ENCODE peak calls at places on chromosomes 12 and 14, in five cellular contexts. V, K, Y, C and O are unnamed samples.

GRCh38 chr12:46559311-46559710 is 186.7 kb upstream of the SLC38A2 start:
- DNase-seq in Y (peak; percentile 80), V (no peak), K (no peak), C (no peak), O (no peak)

GRCh38 chr12:121388421-121388981 is 11.4 kb upstream of the RNF34 start:
- DNase-seq in V (no peak), Y (peak; percentile 43), K (no peak), C (no peak), O (peak; percentile 59)

GRCh38 chr14:91882369-91882768 is 15.0 kb upstream of the TC2N start:
- DNase-seq in Y (no peak), V (no peak), K (no peak), C (no peak), O (no peak)

GRCh38 chr14:58864751-58865519 is 227.2 kb downstream of the DACT1 start:
- DNase-seq in V (no peak), K (no peak), Y (peak; percentile 73), C (no peak), O (no peak)

GRCh38 chr12:29438752-29439408 is 57.9 kb upstream of the ERGIC2 start:
- DNase-seq in V (no peak), Y (no peak), K (no peak), C (no peak), O (no peak)

GRCh38 chr14:71206766-71207371 is 299.6 kb downstream of the PCNX1 start:
- DNase-seq in C (peak; percentile 35), V (no peak), Y (peak; percentile 79), K (no peak), O (peak; percentile 57)

GRCh38 chr12:29350080-29350479 is 30.9 kb downstream of the ERGIC2 start:
- DNase-seq in Y (peak; percentile 67), C (no peak), K (no peak), V (no peak), O (peak; percentile 6)

GRCh38 chr12:1773937-1774655 is 46.3 kb upstream of the LRTM2 start:
- DNase-seq in Y (no peak), K (no peak), V (no peak), C (no peak), O (no peak)

GRCh38 chr12:122104844-122105243 is 26.3 kb downstream of the MLXIP start:
- DNase-seq in K (no peak), C (no peak), Y (no peak), V (no peak), O (no peak)

GRCh38 chr12:63276537-63277365 is 125.8 kb upstream of the AVPR1A start:
- DNase-seq in K (peak; percentile 1), C (peak; percentile 50), V (no peak), Y (no peak), O (peak; percentile 30)

GRCh38 chr14:106286697-106287290 is 760.4 kb downstream of the TMEM121 start:
- DNase-seq in K (peak; percentile 17), Y (no peak), C (no peak), V (no peak), O (no peak)

GRCh38 chr12:79451365-79451764 is 239.4 kb downstream of the PAWR start:
- DNase-seq in Y (no peak), K (no peak), C (no peak), V (no peak), O (no peak)

GRCh38 chr14:104431351-104431928 is 148.1 kb upstream of the C14orf180 start:
- DNase-seq in Y (no peak), C (no peak), K (no peak), V (no peak), O (no peak)

GRCh38 chr12:25839470-25839869 is 119.0 kb upstream of the RASSF8 start:
- DNase-seq in K (no peak), Y (no peak), V (no peak), C (no peak), O (no peak)

GRCh38 chr12:13186292-13186691 is 10.2 kb upstream of the EMP1 start:
- DNase-seq in V (no peak), Y (no peak), C (no peak), K (no peak), O (no peak)